ENCODE peak calls at places on chromosomes 2 and 18, in four cellular contexts. Q is body of pancreas, W is choroid plexus epithelial cell, K is astrocyte of the spinal cord. X is an unnamed sample.

GRCh38 chr2:212271583-212271982 is 267.0 kb downstream of the ERBB4 start:
- DNase-seq in Q (no peak), W (no peak), K (no peak), X (peak; percentile 5)

GRCh38 chr2:71646028-71646427 is 192.7 kb downstream of the DYSF start:
- DNase-seq in Q (no peak), W (peak; percentile 45), K (peak; percentile 39), X (peak; percentile 55)

GRCh38 chr2:30780776-30781330 is 26.4 kb downstream of the CAPN13 start:
- DNase-seq in Q (no peak), W (no peak), K (no peak), X (no peak)

GRCh38 chr18:48834421-48835011 is 116.2 kb downstream of the SMAD7 start:
- DNase-seq in Q (peak; percentile 38), W (peak; percentile 93), K (peak; percentile 93), X (peak; percentile 86)

GRCh38 chr18:79819951-79820351 is 22.2 kb downstream of the KCNG2 start:
- DNase-seq in Q (no peak), W (no peak), K (no peak), X (no peak)

GRCh38 chr18:8776544-8776943 is 71.2 kb downstream of the MTCL1 start:
- DNase-seq in Q (no peak), W (no peak), K (no peak), X (no peak)

GRCh38 chr18:36162981-36163380 is 24.3 kb upstream of the MOCOS start:
- DNase-seq in Q (no peak), W (no peak), K (no peak), X (peak; percentile 55)

GRCh38 chr18:66138642-66139041 is 387.8 kb downstream of the CDH7 start:
- DNase-seq in Q (no peak), W (no peak), K (no peak), X (no peak)

GRCh38 chr2:38933653-38934052 is 44.0 kb downstream of the ARHGEF33 start:
- DNase-seq in Q (no peak), W (no peak), K (no peak), X (peak; percentile 85)

GRCh38 chr2:16522031-16522818 is 143.4 kb downstream of the CYRIA start:
- DNase-seq in Q (no peak), W (peak; percentile 28), K (peak; percentile 20), X (no peak)

GRCh38 chr2:16526193-16526592 is 139.4 kb downstream of the CYRIA start:
- DNase-seq in Q (no peak), W (no peak), K (no peak), X (no peak)

DNA sequence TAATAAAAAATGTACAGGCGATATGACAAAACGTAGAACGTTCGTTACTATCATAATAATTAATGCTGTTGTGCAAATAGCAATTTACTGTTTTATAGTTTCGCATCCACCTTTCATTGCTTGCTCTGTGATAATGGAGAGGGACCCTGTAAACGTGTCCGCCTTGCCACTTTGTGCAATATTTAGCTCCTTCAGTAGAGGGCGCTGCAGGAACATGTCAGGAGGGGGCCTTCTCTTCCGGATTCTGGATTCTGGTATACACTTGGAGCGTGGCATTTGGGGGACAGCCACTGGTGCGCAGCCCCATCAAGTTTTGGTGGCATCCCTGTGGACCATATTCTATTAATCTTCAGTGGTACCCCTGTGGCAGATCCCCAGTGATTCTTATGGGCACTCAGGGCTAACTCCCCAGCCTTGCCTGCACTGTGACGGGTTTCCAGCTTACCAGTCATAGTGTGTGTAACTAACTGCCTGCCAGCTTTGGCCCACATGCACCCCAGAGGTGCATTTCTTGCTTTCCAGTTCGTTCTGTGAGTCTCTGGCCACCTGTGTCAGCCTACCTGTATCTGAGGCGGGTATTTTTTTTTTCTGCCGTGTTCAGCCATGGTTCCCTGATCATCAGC is 140.3 kb downstream of the CYRIA start:
- DNase-seq in Q (no peak), W (peak; percentile 38), K (no peak), X (no peak)
- TF ChIP-seq CTCF in Q (no peak), W (peak; percentile 74), K (peak; percentile 42), X (no peak)

DNA sequence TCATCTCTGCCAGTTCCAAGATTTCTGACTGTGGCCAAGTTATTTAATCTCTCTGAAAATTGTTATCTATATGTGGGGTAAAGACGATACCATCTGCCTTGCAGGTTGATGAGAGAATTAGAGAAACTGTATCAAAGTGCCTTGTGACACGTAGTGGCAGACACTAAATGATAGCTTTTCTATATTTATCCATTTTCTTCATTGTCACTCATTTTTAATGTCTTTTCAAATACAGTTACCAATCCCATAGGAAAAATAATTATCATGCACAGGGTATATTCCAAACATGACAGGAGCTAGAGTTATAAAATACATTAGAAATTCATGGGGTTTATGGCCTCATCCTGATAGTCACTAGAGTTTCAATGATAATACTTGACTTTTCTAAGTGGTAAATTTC is 95.6 kb upstream of the NOL4 start:
- DNase-seq in Q (no peak), W (no peak), K (no peak), X (no peak)
- H3K4me3 ChIP-seq in Q (no peak overlapping the region), W (no peak overlapping the region), K (no peak overlapping the region), X (no peak overlapping the region)

GRCh38 chr2:113085542-113085941 is 17.8 kb downstream of the IL1F10 start:
- DNase-seq in Q (no peak), W (no peak), K (no peak), X (no peak)
- TF ChIP-seq CTCF in Q (no peak), W (no peak), K (no peak), X (no peak)

DNA sequence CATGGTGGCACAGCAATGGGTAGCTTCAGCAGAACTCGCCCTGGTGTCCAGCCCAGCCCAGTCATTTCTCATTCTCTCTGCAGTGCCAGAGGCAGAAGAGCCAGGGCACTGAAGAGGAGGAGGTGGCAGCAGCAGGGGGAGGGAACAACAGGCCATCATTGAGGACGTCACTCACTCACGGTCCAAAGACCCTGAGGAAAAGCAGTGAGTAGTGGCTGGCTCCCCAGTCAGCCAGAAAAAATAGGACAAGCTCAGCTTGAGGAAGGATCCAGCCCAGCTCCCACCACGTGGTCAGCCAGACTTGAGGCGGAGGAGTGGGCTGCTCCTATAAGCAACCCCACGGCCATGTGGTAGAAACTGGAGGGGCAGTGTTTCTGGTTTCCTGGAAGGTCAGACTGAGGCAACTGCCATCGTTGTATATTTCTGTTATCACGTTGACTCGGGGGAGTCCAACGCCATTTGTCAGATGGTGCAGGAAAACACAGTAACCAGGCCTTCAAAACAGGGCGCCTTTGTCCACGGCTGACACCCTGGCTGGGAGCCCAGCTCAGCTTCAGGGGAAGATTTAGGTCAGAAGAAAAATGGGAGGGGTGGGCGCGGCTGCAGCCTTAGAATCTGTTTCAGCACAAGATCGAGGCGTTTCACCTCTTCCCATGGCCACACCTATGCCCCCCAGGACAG is 19.0 kb upstream of the TMEM247 start:
- DNase-seq in Q (peak; percentile 68), W (no peak), K (no peak), X (no peak)
- H3K4me3 ChIP-seq in Q (no peak overlapping the region), W (no peak overlapping the region), K (no peak overlapping the region), X (no peak overlapping the region)

GRCh38 chr2:231099918-231100317 is 24.9 kb downstream of the HTR2B start:
- DNase-seq in Q (no peak), W (no peak), K (no peak), X (no peak)
- TF ChIP-seq CTCF in Q (no peak), W (no peak), K (no peak), X (no peak)

DNA sequence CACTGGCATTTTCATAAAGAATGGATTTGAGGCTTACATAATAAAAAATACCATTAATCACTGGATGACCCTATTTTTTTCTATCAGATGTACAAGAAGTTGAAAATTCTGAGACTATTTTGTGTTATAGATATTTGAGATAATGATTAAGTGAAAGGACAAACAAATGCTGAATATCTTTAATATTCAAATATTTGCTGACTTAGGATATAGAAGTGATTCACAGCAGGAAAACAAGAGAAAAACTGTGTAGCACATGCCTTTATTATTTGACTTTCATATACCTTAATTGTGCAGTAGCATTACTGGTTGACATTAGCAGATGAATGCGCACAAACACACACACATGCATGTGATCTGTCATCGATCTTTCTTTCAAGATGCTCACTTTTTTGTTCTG is 766.5 kb downstream of the SATB2 start:
- DNase-seq in Q (no peak), W (no peak), K (no peak), X (no peak)
- H3K4me3 ChIP-seq in Q (no peak overlapping the region), W (no peak overlapping the region), K (no peak overlapping the region), X (no peak overlapping the region)

DNA sequence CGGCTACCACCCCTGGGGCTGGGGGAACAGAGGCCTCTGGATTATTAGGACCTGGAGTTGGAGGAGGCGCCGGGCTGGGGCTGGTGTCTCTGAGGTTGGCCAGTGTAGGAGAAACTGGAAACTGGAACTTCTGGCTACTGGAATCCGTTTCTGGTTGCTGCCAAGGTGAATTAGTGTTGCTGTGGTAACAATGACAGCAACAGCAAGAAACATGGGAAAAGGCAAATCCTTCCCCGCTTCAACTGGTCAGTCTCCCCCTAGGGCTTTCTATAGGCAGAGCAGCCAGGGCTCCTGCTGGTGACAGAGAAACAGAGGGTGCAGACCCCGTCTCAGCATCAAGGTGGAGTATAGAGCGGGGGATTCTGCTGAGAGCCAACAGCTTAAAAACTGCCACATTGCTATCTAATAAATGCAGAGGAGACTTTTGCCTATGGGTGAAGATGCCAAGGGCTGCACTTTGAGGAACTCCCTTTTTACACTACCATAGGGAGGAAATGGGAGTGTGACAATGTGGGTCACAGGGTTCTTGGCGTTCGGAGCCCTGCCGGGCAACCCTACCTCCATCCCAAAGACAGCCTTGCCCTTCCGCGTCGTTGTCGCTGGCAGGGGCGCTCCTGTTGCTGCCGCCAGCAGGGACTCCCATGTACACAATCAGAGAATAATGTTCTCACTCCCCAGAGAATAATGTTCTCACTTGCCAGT is 81.4 kb upstream of the CABLES1 start:
- DNase-seq in Q (peak; percentile 18), W (peak; percentile 67), K (peak; percentile 73), X (peak; percentile 66)
- TF ChIP-seq CTCF in Q (peak; percentile 15), W (peak; percentile 56), K (peak; percentile 59), X (peak; percentile 57)

GRCh38 chr2:172233947-172234715 is 131.4 kb upstream of the DLX2 start:
- DNase-seq in Q (no peak), W (no peak), K (no peak), X (no peak)
- H3K4me3 ChIP-seq in Q (no peak overlapping the region), W (no peak overlapping the region), K (peak overlapping the region; percentile 41), X (no peak overlapping the region)

X was measured in fibroblast of the aortic adventitia.